ENCODE peak calls at places on chromosomes 12 and 14, in six cellular contexts. A, W, P, H, E and K are unnamed samples.

GRCh38 chr12:126233625-126234024 is 1168.4 kb downstream of the AACS start:
- DNase-seq in W (no peak), H (no peak), P (no peak), A (no peak), E (no peak), K (no peak)

GRCh38 chr12:93229494-93230310 is 148.0 kb upstream of the NUDT4 start:
- DNase-seq in W (no peak), E (no peak), H (no peak), P (no peak), A (no peak), K (peak; percentile 66)

GRCh38 chr12:123591702-123592481 is 7.5 kb downstream of the TMED2 start:
- DNase-seq in E (no peak), A (no peak), H (no peak), W (no peak), P (no peak), K (no peak)

GRCh38 chr12:122312926-122313325 is 46.6 kb upstream of the VPS33A start:
- DNase-seq in E (no peak), P (no peak), H (no peak), W (no peak), A (no peak), K (no peak)

GRCh38 chr14:36254020-36254614 is 66.3 kb downstream of the MBIP start:
- DNase-seq in P (no peak), A (no peak), E (no peak), H (no peak), W (no peak), K (no peak)

GRCh38 chr12:68784015-68784414 is 24.0 kb upstream of the MDM2 start:
- DNase-seq in W (no peak), H (no peak), A (no peak), P (no peak), E (no peak), K (no peak)

GRCh38 chr14:61885203-61885961 is 123.2 kb downstream of the SNAPC1 start:
- DNase-seq in H (no peak), E (no peak), P (no peak), A (no peak), W (no peak), K (no peak)

GRCh38 chr12:72330291-72330690 is 58.1 kb downstream of the TRHDE start:
- DNase-seq in E (no peak), W (no peak), P (peak; percentile 6), A (peak; percentile 18), H (no peak), K (peak; percentile 35)

GRCh38 chr12:124623344-124623885 is 56.0 kb upstream of the NCOR2 start:
- DNase-seq in H (no peak), A (no peak), E (no peak), W (no peak), P (no peak), K (no peak)

GRCh38 chr12:93514853-93515252 is 47.5 kb downstream of the MRPL42 start:
- DNase-seq in A (peak; percentile 2), H (no peak), E (no peak), P (no peak), W (no peak), K (no peak)

GRCh38 chr14:94423465-94424056 is 29.0 kb downstream of the SERPINA11 start:
- DNase-seq in W (peak; percentile 60), E (no peak), P (peak; percentile 87), A (peak; percentile 54), H (peak; percentile 10), K (no peak)

GRCh38 chr12:63897931-63898330 is 53.4 kb downstream of the SRGAP1 start:
- DNase-seq in P (no peak), H (no peak), W (no peak), E (no peak), A (no peak), K (no peak)

GRCh38 chr12:91178139-91178561 is 4.5 kb downstream of the DCN start:
- DNase-seq in H (peak; percentile 6), A (no peak), P (peak; percentile 18), W (peak; percentile 45), E (no peak), K (no peak)

GRCh38 chr12:107515446-107515958 is 170.1 kb upstream of the PWP1 start:
- DNase-seq in P (no peak), W (no peak), H (no peak), A (peak; percentile 93), E (peak; percentile 94), K (peak; percentile 75)

GRCh38 chr12:7108928-7109920 is at the start of gene C1RL:
- DNase-seq in W (peak; percentile 98), P (peak; percentile 82), H (peak; percentile 83), A (peak; percentile 57), E (no peak), K (no peak)

GRCh38 chr12:49507139-49507538 is 31.7 kb upstream of the KCNH3 start:
- DNase-seq in H (no peak), A (peak; percentile 78), P (no peak), W (no peak), E (peak; percentile 76), K (peak; percentile 81)

GRCh38 chr12:66960704-66961690 is 282.1 kb upstream of the GRIP1 start:
- DNase-seq in E (no peak), P (no peak), W (no peak), H (no peak), A (no peak), K (no peak)

GRCh38 chr12:125971981-125972380 is 906.7 kb downstream of the AACS start:
- DNase-seq in E (no peak), H (no peak), W (no peak), A (no peak), P (no peak), K (no peak)

GRCh38 chr12:27095346-27095745 is 13.0 kb upstream of the C12orf71 start:
- DNase-seq in E (no peak), A (no peak), P (no peak), W (no peak), H (no peak), K (no peak)

GRCh38 chr12:114612062-114612461 is 71.9 kb downstream of the TBX3 start:
- DNase-seq in W (no peak), A (no peak), H (no peak), P (no peak), E (no peak), K (no peak)

GRCh38 chr12:47942327-47943230 is 20.8 kb upstream of the TMEM106C start:
- DNase-seq in H (peak; percentile 13), A (no peak), W (no peak), P (no peak), E (no peak), K (no peak)

GRCh38 chr12:131783915-131784541 is 44.2 kb upstream of the MMP17 start:
- DNase-seq in A (peak; percentile 75), P (no peak), H (peak; percentile 49), E (no peak), W (no peak), K (peak; percentile 52)

GRCh38 chr12:120668091-120668796 is 18.7 kb upstream of the MLEC start:
- DNase-seq in P (no peak), H (no peak), W (no peak), E (no peak), A (no peak), K (no peak)
- H3K4me3 ChIP-seq in P (no peak overlapping the region), H (no peak overlapping the region), W (no peak overlapping the region), E (no peak overlapping the region), A (no peak overlapping the region), K (no peak overlapping the region)

DNA sequence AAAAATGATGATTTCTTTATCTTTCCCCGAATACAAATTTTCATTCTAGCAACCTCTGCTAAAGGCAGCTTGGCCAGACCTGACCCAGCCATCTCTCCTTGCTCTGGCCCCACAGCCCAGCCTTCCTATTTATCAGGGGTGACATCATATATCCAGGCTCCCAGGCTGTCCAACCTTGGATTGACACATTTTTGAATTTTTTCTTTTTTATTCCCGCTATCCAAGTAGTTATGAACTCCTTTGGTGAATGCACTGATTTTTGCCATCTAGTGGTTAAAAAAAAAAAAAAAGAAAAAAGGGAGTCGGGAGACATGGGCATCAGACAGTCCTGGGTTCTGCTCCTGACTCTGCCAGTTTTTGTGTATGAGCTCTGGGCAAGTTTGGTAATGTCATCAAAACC is 120.5 kb downstream of the PTPN11 start:
- DNase-seq in A (no peak), E (no peak), P (no peak), H (no peak), W (no peak), K (no peak)
- TF ChIP-seq CTCF in A (no peak), E (peak; percentile 23), P (peak; percentile 10), H (no peak), W (no peak), K (no peak)

GRCh38 chr12:112528521-112528920 is 109.8 kb downstream of the PTPN11 start:
- DNase-seq in E (no peak), W (no peak), A (no peak), P (no peak), H (no peak), K (no peak)
- H3K4me3 ChIP-seq in E (no peak overlapping the region), W (no peak overlapping the region), A (no peak overlapping the region), P (no peak overlapping the region), H (no peak overlapping the region), K (no peak overlapping the region)

GRCh38 chr12:81615031-81615430 is 144.1 kb downstream of the PPFIA2 start:
- DNase-seq in A (peak; percentile 3), P (no peak), H (no peak), E (no peak), W (no peak), K (no peak)

DNA sequence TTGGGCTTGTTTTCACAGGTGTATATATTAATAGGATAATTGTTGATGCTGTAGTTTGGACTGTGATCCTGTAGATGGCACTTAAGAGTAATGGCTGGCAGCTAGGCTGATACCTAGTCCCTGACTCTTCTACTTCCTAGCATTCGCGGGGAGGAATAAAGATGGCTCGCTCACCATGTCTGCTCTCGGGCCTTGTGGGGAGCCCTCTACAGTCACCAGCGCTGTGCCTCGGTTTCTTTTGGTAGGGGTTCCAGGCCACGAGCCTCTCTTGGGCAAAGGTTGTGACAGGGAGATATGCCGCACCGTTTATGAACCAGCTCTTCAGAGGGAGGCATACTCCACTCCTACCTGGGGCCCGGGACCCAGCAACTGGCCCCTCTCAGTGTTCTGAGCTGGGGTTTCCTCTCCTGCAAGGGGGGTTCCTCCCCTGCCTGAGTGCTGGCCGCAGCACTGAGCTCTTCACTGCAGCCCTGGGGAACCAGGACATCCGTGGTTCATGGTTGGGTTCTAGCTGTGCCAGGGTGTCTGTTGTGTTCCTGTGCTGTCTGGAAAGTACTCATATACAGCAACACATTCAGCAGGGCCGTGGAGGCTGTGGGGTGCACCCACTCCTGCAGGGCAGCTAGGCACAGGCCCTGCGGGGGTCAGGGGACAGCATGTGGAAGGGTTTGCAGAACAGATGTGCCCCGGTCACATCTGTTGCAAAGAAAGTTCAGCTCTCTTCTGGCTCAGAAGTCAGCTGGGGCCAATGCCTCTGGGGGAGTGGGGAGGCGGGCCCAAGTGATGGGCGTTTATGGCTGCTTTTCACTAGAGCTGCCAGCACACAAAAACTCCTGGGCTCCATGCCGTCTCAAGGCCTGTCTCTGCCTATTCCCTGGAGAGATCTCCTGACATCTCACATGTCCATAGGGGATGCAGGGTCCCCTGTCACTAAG is 147.9 kb downstream of the PPFIA2 start:
- DNase-seq in E (peak; percentile 29), H (no peak), W (no peak), A (no peak), P (peak; percentile 40), K (no peak)
- TF ChIP-seq CTCF in E (peak; percentile 42), H (peak; percentile 43), W (no peak), A (peak; percentile 49), P (peak; percentile 41), K (peak; percentile 55)

DNA sequence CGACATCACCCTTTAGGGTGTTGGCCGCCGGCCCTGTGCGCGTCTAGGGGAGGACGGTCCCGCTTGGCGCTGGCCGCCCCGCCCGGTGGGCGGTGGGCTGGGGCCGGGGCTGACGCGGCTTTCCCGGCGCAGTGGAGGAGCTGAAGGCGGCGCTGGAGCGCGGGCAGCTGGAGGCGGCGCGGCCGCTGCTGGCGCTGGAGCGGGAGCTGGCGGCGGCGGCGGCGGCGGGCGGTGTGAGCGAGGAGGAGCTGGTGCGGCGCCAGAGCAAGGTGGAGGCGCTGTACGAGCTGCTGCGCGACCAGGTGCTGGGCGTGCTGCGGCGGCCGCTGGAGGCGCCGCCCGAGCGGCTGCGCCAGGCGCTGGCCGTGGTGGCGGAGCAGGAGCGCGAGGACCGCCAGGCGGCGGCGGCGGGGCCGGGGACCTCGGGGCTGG is 3.6 kb downstream of the TNFAIP2 start:
- DNase-seq in A (no peak), H (no peak), W (peak; percentile 55), P (peak; percentile 91), E (no peak), K (no peak)
- H3K4me3 ChIP-seq in A (peak overlapping the region; percentile 20), H (no peak overlapping the region), W (peak overlapping the region; percentile 26), P (peak overlapping the region; percentile 18), E (peak overlapping the region; percentile 22), K (peak overlapping the region; percentile 17)